ENCODE peak calls at places on chromosomes 3 and 15, in ten cellular contexts. One of them, this sample, is unnamed.
A peak's percentile ranks its signal among the peaks of the same experiment; 100 is the strongest.

GRCh38 chr15:48253186-48253585 is 47.1 kb downstream of the SLC12A1 start:
- DNase-seq in retinal pigment epithelial cell: no peak
- DNase-seq in uterus: no peak
- DNase-seq in astrocyte of the spinal cord: no peak
- DNase-seq in brain microvascular endothelial cell: no peak
- DNase-seq in IMR-90: no peak
- DNase-seq in left lung: no peak
- DNase-seq in PC-9: no peak
- DNase-seq in HL-60: no peak
- DNase-seq in fibroblast of lung: no peak
- DNase-seq in this sample: no peak

GRCh38 chr3:107953707-107954106 is 137.1 kb downstream of the CD47 start:
- DNase-seq in retinal pigment epithelial cell: no peak
- DNase-seq in uterus: no peak
- DNase-seq in astrocyte of the spinal cord: no peak
- DNase-seq in brain microvascular endothelial cell: no peak
- DNase-seq in IMR-90: no peak
- DNase-seq in left lung: no peak
- DNase-seq in PC-9: no peak
- DNase-seq in HL-60: peak; percentile 14
- DNase-seq in fibroblast of lung: no peak
- DNase-seq in this sample: no peak

GRCh38 chr3:150371741-150372254 is 36.3 kb upstream of the TSC22D2 start:
- DNase-seq in retinal pigment epithelial cell: peak; percentile 100
- DNase-seq in uterus: peak; percentile 71
- DNase-seq in astrocyte of the spinal cord: peak; percentile 99
- DNase-seq in brain microvascular endothelial cell: peak; percentile 98
- DNase-seq in IMR-90: peak; percentile 99
- DNase-seq in left lung: no peak
- DNase-seq in PC-9: peak; percentile 77
- DNase-seq in HL-60: no peak
- DNase-seq in fibroblast of lung: peak; percentile 100
- DNase-seq in this sample: no peak

GRCh38 chr3:112682361-112682760 is 41.4 kb upstream of the CCDC80 start:
- DNase-seq in retinal pigment epithelial cell: no peak
- DNase-seq in uterus: no peak
- DNase-seq in astrocyte of the spinal cord: no peak
- DNase-seq in brain microvascular endothelial cell: no peak
- DNase-seq in IMR-90: peak; percentile 64
- DNase-seq in left lung: no peak
- DNase-seq in PC-9: no peak
- DNase-seq in HL-60: no peak
- DNase-seq in fibroblast of lung: peak; percentile 66
- DNase-seq in this sample: no peak

GRCh38 chr15:48936666-48937065 is 27.1 kb downstream of the SHC4 start:
- DNase-seq in retinal pigment epithelial cell: no peak
- DNase-seq in uterus: no peak
- DNase-seq in astrocyte of the spinal cord: peak; percentile 76
- DNase-seq in brain microvascular endothelial cell: peak; percentile 78
- DNase-seq in IMR-90: peak; percentile 87
- DNase-seq in left lung: no peak
- DNase-seq in PC-9: no peak
- DNase-seq in HL-60: no peak
- DNase-seq in fibroblast of lung: peak; percentile 92
- DNase-seq in this sample: no peak

GRCh38 chr3:136512391-136512790 is 239.8 kb downstream of the STAG1 start:
- DNase-seq in retinal pigment epithelial cell: no peak
- DNase-seq in uterus: no peak
- DNase-seq in astrocyte of the spinal cord: no peak
- DNase-seq in brain microvascular endothelial cell: no peak
- DNase-seq in IMR-90: peak; percentile 68
- DNase-seq in left lung: no peak
- DNase-seq in PC-9: no peak
- DNase-seq in HL-60: no peak
- DNase-seq in fibroblast of lung: peak; percentile 38
- DNase-seq in this sample: no peak

GRCh38 chr15:100559330-100559729 is 30.6 kb upstream of the CERS3 start:
- DNase-seq in retinal pigment epithelial cell: no peak
- DNase-seq in uterus: no peak
- DNase-seq in astrocyte of the spinal cord: peak; percentile 5
- DNase-seq in brain microvascular endothelial cell: peak; percentile 31
- DNase-seq in IMR-90: peak; percentile 81
- DNase-seq in left lung: no peak
- DNase-seq in PC-9: no peak
- DNase-seq in HL-60: peak; percentile 76
- DNase-seq in fibroblast of lung: peak; percentile 19
- DNase-seq in this sample: no peak

GRCh38 chr3:70716832-70717231 is 404.4 kb upstream of the MDFIC2 start:
- DNase-seq in retinal pigment epithelial cell: no peak
- DNase-seq in uterus: peak; percentile 27
- DNase-seq in astrocyte of the spinal cord: peak; percentile 56
- DNase-seq in brain microvascular endothelial cell: peak; percentile 44
- DNase-seq in IMR-90: peak; percentile 48
- DNase-seq in left lung: no peak
- DNase-seq in PC-9: no peak
- DNase-seq in HL-60: no peak
- DNase-seq in fibroblast of lung: peak; percentile 37
- DNase-seq in this sample: no peak

GRCh38 chr3:15875016-15875689 is 77.4 kb upstream of the ANKRD28 start:
- DNase-seq in retinal pigment epithelial cell: peak; percentile 13
- DNase-seq in uterus: no peak
- DNase-seq in astrocyte of the spinal cord: peak; percentile 56
- DNase-seq in brain microvascular endothelial cell: peak; percentile 67
- DNase-seq in IMR-90: peak; percentile 91
- DNase-seq in left lung: no peak
- DNase-seq in PC-9: no peak
- DNase-seq in HL-60: no peak
- DNase-seq in fibroblast of lung: peak; percentile 84
- DNase-seq in this sample: no peak

GRCh38 chr3:119380697-119381096 is 82.7 kb downstream of the TMEM39A start:
- DNase-seq in retinal pigment epithelial cell: no peak
- DNase-seq in uterus: no peak
- DNase-seq in astrocyte of the spinal cord: no peak
- DNase-seq in brain microvascular endothelial cell: no peak
- DNase-seq in IMR-90: peak; percentile 11
- DNase-seq in left lung: no peak
- DNase-seq in PC-9: no peak
- DNase-seq in HL-60: no peak
- DNase-seq in fibroblast of lung: no peak
- DNase-seq in this sample: no peak

GRCh38 chr3:128875556-128876120 is 3.8 kb upstream of the ACAD9 start:
- DNase-seq in retinal pigment epithelial cell: no peak
- DNase-seq in uterus: no peak
- DNase-seq in astrocyte of the spinal cord: no peak
- DNase-seq in brain microvascular endothelial cell: peak; percentile 28
- DNase-seq in IMR-90: no peak
- DNase-seq in left lung: peak; percentile 58
- DNase-seq in PC-9: peak; percentile 14
- DNase-seq in HL-60: peak; percentile 91
- DNase-seq in fibroblast of lung: peak; percentile 8
- DNase-seq in this sample: peak; percentile 38

GRCh38 chr3:112685435-112685834 is 44.5 kb upstream of the CCDC80 start:
- DNase-seq in retinal pigment epithelial cell: no peak
- DNase-seq in uterus: no peak
- DNase-seq in astrocyte of the spinal cord: peak; percentile 75
- DNase-seq in brain microvascular endothelial cell: peak; percentile 71
- DNase-seq in IMR-90: peak; percentile 96
- DNase-seq in left lung: no peak
- DNase-seq in PC-9: no peak
- DNase-seq in HL-60: no peak
- DNase-seq in fibroblast of lung: peak; percentile 89
- DNase-seq in this sample: no peak

GRCh38 chr15:36803773-36804172 is 224.3 kb downstream of the CDIN1 start:
- DNase-seq in retinal pigment epithelial cell: no peak
- DNase-seq in uterus: no peak
- DNase-seq in astrocyte of the spinal cord: no peak
- DNase-seq in brain microvascular endothelial cell: no peak
- DNase-seq in IMR-90: no peak
- DNase-seq in left lung: no peak
- DNase-seq in PC-9: no peak
- DNase-seq in HL-60: no peak
- DNase-seq in fibroblast of lung: no peak
- DNase-seq in this sample: no peak

GRCh38 chr3:188279696-188280398 is 125.9 kb downstream of the LPP start:
- DNase-seq in retinal pigment epithelial cell: no peak
- DNase-seq in uterus: no peak
- DNase-seq in astrocyte of the spinal cord: peak; percentile 24
- DNase-seq in brain microvascular endothelial cell: peak; percentile 51
- DNase-seq in IMR-90: peak; percentile 49
- DNase-seq in left lung: no peak
- DNase-seq in PC-9: no peak
- DNase-seq in HL-60: no peak
- DNase-seq in fibroblast of lung: peak; percentile 86
- DNase-seq in this sample: no peak
- TF ChIP-seq CTCF in retinal pigment epithelial cell: no peak
- TF ChIP-seq CTCF in uterus: no peak
- TF ChIP-seq CTCF in astrocyte of the spinal cord: no peak
- TF ChIP-seq CTCF in brain microvascular endothelial cell: no peak
- TF ChIP-seq CTCF in IMR-90: no peak
- TF ChIP-seq CTCF in left lung: no peak
- TF ChIP-seq CTCF in PC-9: peak; percentile 52
- TF ChIP-seq CTCF in HL-60: no peak
- TF ChIP-seq CTCF in fibroblast of lung: no peak
- TF ChIP-seq CTCF in this sample: no peak

GRCh38 chr3:189950258-189950657 is 170.4 kb downstream of the P3H2 start:
- DNase-seq in retinal pigment epithelial cell: no peak
- DNase-seq in uterus: no peak
- DNase-seq in astrocyte of the spinal cord: no peak
- DNase-seq in brain microvascular endothelial cell: no peak
- DNase-seq in IMR-90: no peak
- DNase-seq in left lung: no peak
- DNase-seq in PC-9: no peak
- DNase-seq in HL-60: no peak
- DNase-seq in fibroblast of lung: no peak
- DNase-seq in this sample: no peak
- TF ChIP-seq CTCF in retinal pigment epithelial cell: no peak
- TF ChIP-seq CTCF in uterus: no peak
- TF ChIP-seq CTCF in astrocyte of the spinal cord: peak; percentile 7
- TF ChIP-seq CTCF in brain microvascular endothelial cell: peak; percentile 20
- TF ChIP-seq CTCF in IMR-90: no peak
- TF ChIP-seq CTCF in left lung: no peak
- TF ChIP-seq CTCF in PC-9: no peak
- TF ChIP-seq CTCF in HL-60: no peak
- TF ChIP-seq CTCF in fibroblast of lung: no peak
- TF ChIP-seq CTCF in this sample: no peak

GRCh38 chr3:31534036-31534435 is 1.3 kb downstream of the STT3B start:
- DNase-seq in retinal pigment epithelial cell: no peak
- DNase-seq in uterus: no peak
- DNase-seq in astrocyte of the spinal cord: no peak
- DNase-seq in brain microvascular endothelial cell: no peak
- DNase-seq in IMR-90: peak; percentile 17
- DNase-seq in left lung: no peak
- DNase-seq in PC-9: no peak
- DNase-seq in HL-60: peak; percentile 53
- DNase-seq in fibroblast of lung: peak; percentile 16
- DNase-seq in this sample: no peak

GRCh38 chr3:31531465-31531991 is 1.2 kb upstream of the STT3B start:
- DNase-seq in retinal pigment epithelial cell: no peak
- DNase-seq in uterus: no peak
- DNase-seq in astrocyte of the spinal cord: no peak
- DNase-seq in brain microvascular endothelial cell: peak; percentile 4
- DNase-seq in IMR-90: peak; percentile 12
- DNase-seq in left lung: no peak
- DNase-seq in PC-9: no peak
- DNase-seq in HL-60: no peak
- DNase-seq in fibroblast of lung: peak; percentile 13
- DNase-seq in this sample: no peak

GRCh38 chr3:31532587-31533168 is at the start of gene STT3B:
- DNase-seq in retinal pigment epithelial cell: peak; percentile 31
- DNase-seq in uterus: peak; percentile 68
- DNase-seq in astrocyte of the spinal cord: no peak
- DNase-seq in brain microvascular endothelial cell: peak; percentile 60
- DNase-seq in IMR-90: peak; percentile 75
- DNase-seq in left lung: peak; percentile 90
- DNase-seq in PC-9: no peak
- DNase-seq in HL-60: peak; percentile 87
- DNase-seq in fibroblast of lung: peak; percentile 82
- DNase-seq in this sample: peak; percentile 21

GRCh38 chr3:31531992-31532586 is 636 bp upstream of the STT3B start:
- DNase-seq in retinal pigment epithelial cell: peak; percentile 97
- DNase-seq in uterus: peak; percentile 99
- DNase-seq in astrocyte of the spinal cord: peak; percentile 100
- DNase-seq in brain microvascular endothelial cell: peak; percentile 98
- DNase-seq in IMR-90: peak; percentile 98
- DNase-seq in left lung: peak; percentile 99
- DNase-seq in PC-9: peak; percentile 98
- DNase-seq in HL-60: peak; percentile 99
- DNase-seq in fibroblast of lung: peak; percentile 98
- DNase-seq in this sample: peak; percentile 75

DNA sequence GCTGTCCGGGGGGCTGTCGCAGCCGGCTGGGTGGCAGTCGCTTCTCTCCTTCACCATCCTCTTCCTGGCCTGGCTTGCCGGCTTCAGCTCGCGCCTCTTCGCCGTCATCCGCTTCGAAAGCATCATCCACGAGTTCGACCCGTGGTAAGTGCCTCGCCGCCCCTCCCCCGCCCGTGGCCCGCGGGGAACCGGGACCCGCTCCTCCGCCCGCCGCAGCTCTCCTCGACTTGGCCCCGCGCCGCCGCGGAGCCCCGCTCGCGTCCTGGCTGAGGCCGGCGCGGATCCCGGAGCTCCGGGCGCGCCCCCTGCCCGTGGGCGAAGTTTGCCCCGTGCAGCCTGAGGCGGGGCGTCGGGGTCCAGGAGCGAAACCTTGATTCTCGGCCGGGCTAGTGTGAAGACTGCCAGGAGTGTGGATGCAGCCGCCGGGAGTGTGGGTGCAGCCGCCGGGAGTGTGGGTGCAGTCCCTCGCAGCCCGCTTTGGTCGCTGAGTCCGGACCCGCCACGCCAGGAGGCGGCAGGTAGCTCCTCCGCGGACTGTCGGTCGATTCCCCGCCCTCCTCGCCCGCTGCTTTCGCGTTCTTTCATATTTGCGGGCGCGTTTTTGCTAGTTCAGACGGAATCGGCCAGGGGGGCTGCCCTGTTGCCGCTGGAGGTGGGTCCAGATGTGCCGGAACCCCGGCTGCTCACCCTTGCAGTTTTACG is 595 bp downstream of the STT3B start:
- DNase-seq in retinal pigment epithelial cell: no peak
- DNase-seq in uterus: peak; percentile 57
- DNase-seq in astrocyte of the spinal cord: peak; percentile 22
- DNase-seq in brain microvascular endothelial cell: peak; percentile 11
- DNase-seq in IMR-90: peak; percentile 1
- DNase-seq in left lung: peak; percentile 64
- DNase-seq in PC-9: peak; percentile 26
- DNase-seq in HL-60: peak; percentile 35
- DNase-seq in fibroblast of lung: peak; percentile 25
- DNase-seq in this sample: no peak
- TF ChIP-seq CTCF in retinal pigment epithelial cell: peak; percentile 26
- TF ChIP-seq CTCF in uterus: no peak
- TF ChIP-seq CTCF in astrocyte of the spinal cord: peak; percentile 14
- TF ChIP-seq CTCF in brain microvascular endothelial cell: no peak
- TF ChIP-seq CTCF in IMR-90: no peak
- TF ChIP-seq CTCF in left lung: no peak
- TF ChIP-seq CTCF in PC-9: no peak
- TF ChIP-seq CTCF in HL-60: no peak
- TF ChIP-seq CTCF in fibroblast of lung: peak; percentile 27
- TF ChIP-seq CTCF in this sample: no peak

GRCh38 chr3:172666873-172667694 is 43.8 kb downstream of the NCEH1 start:
- DNase-seq in retinal pigment epithelial cell: peak; percentile 65
- DNase-seq in uterus: peak; percentile 79
- DNase-seq in astrocyte of the spinal cord: peak; percentile 84
- DNase-seq in brain microvascular endothelial cell: peak; percentile 84
- DNase-seq in IMR-90: peak; percentile 83
- DNase-seq in left lung: peak; percentile 66
- DNase-seq in PC-9: peak; percentile 82
- DNase-seq in HL-60: peak; percentile 85
- DNase-seq in fibroblast of lung: peak; percentile 70
- DNase-seq in this sample: peak; percentile 47

GRCh38 chr3:172666181-172666872 is 44.5 kb downstream of the NCEH1 start:
- DNase-seq in retinal pigment epithelial cell: no peak
- DNase-seq in uterus: no peak
- DNase-seq in astrocyte of the spinal cord: no peak
- DNase-seq in brain microvascular endothelial cell: no peak
- DNase-seq in IMR-90: no peak
- DNase-seq in left lung: no peak
- DNase-seq in PC-9: no peak
- DNase-seq in HL-60: no peak
- DNase-seq in fibroblast of lung: no peak
- DNase-seq in this sample: no peak
- TF ChIP-seq CTCF in retinal pigment epithelial cell: peak; percentile 45
- TF ChIP-seq CTCF in uterus: no peak
- TF ChIP-seq CTCF in astrocyte of the spinal cord: peak; percentile 45
- TF ChIP-seq CTCF in brain microvascular endothelial cell: peak; percentile 58
- TF ChIP-seq CTCF in IMR-90: peak; percentile 31
- TF ChIP-seq CTCF in left lung: no peak
- TF ChIP-seq CTCF in PC-9: no peak
- TF ChIP-seq CTCF in HL-60: no peak
- TF ChIP-seq CTCF in fibroblast of lung: peak; percentile 10
- TF ChIP-seq CTCF in this sample: no peak

This sample was measured in D721Med.